ENCODE peak calls at places on chromosomes 12 and 14, in six cellular contexts. One of them, this sample, is unnamed.

GRCh38 chr14:56660677-56661389 is 81.2 kb downstream of the TMEM260 start:
- DNase-seq in AG04449: no peak
- DNase-seq in IMR-90: no peak
- DNase-seq in fibroblast of lung: no peak
- DNase-seq in OCI-LY7: no peak
- DNase-seq in colonic mucosa: no peak
- DNase-seq in this sample: no peak

GRCh38 chr12:27488479-27488878 is 35.5 kb upstream of the PPFIBP1 start:
- DNase-seq in AG04449: no peak
- DNase-seq in IMR-90: no peak
- DNase-seq in fibroblast of lung: no peak
- DNase-seq in OCI-LY7: no peak
- DNase-seq in colonic mucosa: no peak
- DNase-seq in this sample: peak

GRCh38 chr12:116164976-116165425 is 112.5 kb downstream of the MED13L start:
- DNase-seq in AG04449: no peak
- DNase-seq in IMR-90: peak
- DNase-seq in fibroblast of lung: peak
- DNase-seq in OCI-LY7: no peak
- DNase-seq in colonic mucosa: no peak
- DNase-seq in this sample: peak

GRCh38 chr14:72723741-72724530 is 170.0 kb downstream of the DPF3 start:
- DNase-seq in AG04449: no peak
- DNase-seq in IMR-90: peak
- DNase-seq in fibroblast of lung: no peak
- DNase-seq in OCI-LY7: no peak
- DNase-seq in colonic mucosa: no peak
- DNase-seq in this sample: peak

GRCh38 chr12:67625004-67625403 is 23.5 kb upstream of the DYRK2 start:
- DNase-seq in AG04449: no peak
- DNase-seq in IMR-90: no peak
- DNase-seq in fibroblast of lung: peak
- DNase-seq in OCI-LY7: no peak
- DNase-seq in colonic mucosa: no peak
- DNase-seq in this sample: peak

GRCh38 chr12:107612508-107612907 is 73.1 kb upstream of the PWP1 start:
- DNase-seq in AG04449: no peak
- DNase-seq in IMR-90: peak
- DNase-seq in fibroblast of lung: peak
- DNase-seq in OCI-LY7: no peak
- DNase-seq in colonic mucosa: no peak
- DNase-seq in this sample: peak

GRCh38 chr12:115752913-115753726 is 524.4 kb downstream of the MED13L start:
- DNase-seq in AG04449: peak
- DNase-seq in IMR-90: peak
- DNase-seq in fibroblast of lung: peak
- DNase-seq in OCI-LY7: peak
- DNase-seq in colonic mucosa: peak
- DNase-seq in this sample: peak

GRCh38 chr14:100536721-100537700 is 50.2 kb downstream of the BEGAIN start:
- DNase-seq in AG04449: no peak
- DNase-seq in IMR-90: no peak
- DNase-seq in fibroblast of lung: no peak
- DNase-seq in OCI-LY7: no peak
- DNase-seq in colonic mucosa: peak
- DNase-seq in this sample: no peak

GRCh38 chr14:70622111-70622712 is 19.5 kb upstream of the TTC9 start:
- DNase-seq in AG04449: no peak
- DNase-seq in IMR-90: peak
- DNase-seq in fibroblast of lung: peak
- DNase-seq in OCI-LY7: peak
- DNase-seq in colonic mucosa: peak
- DNase-seq in this sample: peak

GRCh38 chr12:6795088-6795487 is 5.8 kb downstream of the CD4 start:
- DNase-seq in AG04449: no peak
- DNase-seq in IMR-90: no peak
- DNase-seq in fibroblast of lung: no peak
- DNase-seq in OCI-LY7: no peak
- DNase-seq in colonic mucosa: no peak
- DNase-seq in this sample: no peak

GRCh38 chr14:106209745-106210144 is 683.4 kb downstream of the TMEM121 start:
- DNase-seq in AG04449: no peak
- DNase-seq in IMR-90: no peak
- DNase-seq in fibroblast of lung: no peak
- DNase-seq in OCI-LY7: no peak
- DNase-seq in colonic mucosa: no peak
- DNase-seq in this sample: no peak

GRCh38 chr12:6961278-6961694 is 9.2 kb downstream of the PHB2 start:
- DNase-seq in AG04449: no peak
- DNase-seq in IMR-90: no peak
- DNase-seq in fibroblast of lung: peak
- DNase-seq in OCI-LY7: no peak
- DNase-seq in colonic mucosa: peak
- DNase-seq in this sample: no peak

GRCh38 chr14:96662116-96662901 is 134.9 kb upstream of the VRK1 start:
- DNase-seq in AG04449: no peak
- DNase-seq in IMR-90: no peak
- DNase-seq in fibroblast of lung: peak
- DNase-seq in OCI-LY7: no peak
- DNase-seq in colonic mucosa: no peak
- DNase-seq in this sample: no peak

GRCh38 chr14:75578099-75578785 is at the start of gene FLVCR2:
- DNase-seq in AG04449: no peak
- DNase-seq in IMR-90: peak
- DNase-seq in fibroblast of lung: peak
- DNase-seq in OCI-LY7: no peak
- DNase-seq in colonic mucosa: peak
- DNase-seq in this sample: peak

GRCh38 chr12:83865431-83865830 is 1047.2 kb downstream of the SLC6A15 start:
- DNase-seq in AG04449: no peak
- DNase-seq in IMR-90: no peak
- DNase-seq in fibroblast of lung: peak
- DNase-seq in OCI-LY7: no peak
- DNase-seq in colonic mucosa: no peak
- DNase-seq in this sample: peak

GRCh38 chr12:81021131-81021530 is 56.7 kb upstream of the ACSS3 start:
- DNase-seq in AG04449: no peak
- DNase-seq in IMR-90: no peak
- DNase-seq in fibroblast of lung: no peak
- DNase-seq in OCI-LY7: no peak
- DNase-seq in colonic mucosa: no peak
- DNase-seq in this sample: no peak

GRCh38 chr14:65211341-65211987 is 109.1 kb upstream of the MAX start:
- DNase-seq in AG04449: no peak
- DNase-seq in IMR-90: peak
- DNase-seq in fibroblast of lung: peak
- DNase-seq in OCI-LY7: no peak
- DNase-seq in colonic mucosa: no peak
- DNase-seq in this sample: peak

GRCh38 chr14:38546932-38547551 is 291.1 kb upstream of the CLEC14A start:
- DNase-seq in AG04449: no peak
- DNase-seq in IMR-90: no peak
- DNase-seq in fibroblast of lung: no peak
- DNase-seq in OCI-LY7: no peak
- DNase-seq in colonic mucosa: no peak
- DNase-seq in this sample: no peak

GRCh38 chr12:104281636-104282035 is 21.9 kb upstream of the EID3 start:
- DNase-seq in AG04449: no peak
- DNase-seq in IMR-90: no peak
- DNase-seq in fibroblast of lung: peak
- DNase-seq in OCI-LY7: no peak
- DNase-seq in colonic mucosa: no peak
- DNase-seq in this sample: no peak

GRCh38 chr12:11727133-11727664 is 77.7 kb downstream of the ETV6 start:
- DNase-seq in AG04449: no peak
- DNase-seq in IMR-90: no peak
- DNase-seq in fibroblast of lung: no peak
- DNase-seq in OCI-LY7: peak
- DNase-seq in colonic mucosa: no peak
- DNase-seq in this sample: no peak

GRCh38 chr12:6424848-6425247 is 19.9 kb upstream of the CD27 start:
- DNase-seq in AG04449: no peak
- DNase-seq in IMR-90: no peak
- DNase-seq in fibroblast of lung: no peak
- DNase-seq in OCI-LY7: no peak
- DNase-seq in colonic mucosa: no peak
- DNase-seq in this sample: no peak

GRCh38 chr12:47982770-47983169 is 19.4 kb downstream of the TMEM106C start:
- DNase-seq in AG04449: no peak
- DNase-seq in IMR-90: no peak
- DNase-seq in fibroblast of lung: no peak
- DNase-seq in OCI-LY7: no peak
- DNase-seq in colonic mucosa: no peak
- DNase-seq in this sample: no peak

GRCh38 chr14:81406863-81407262 is 6.7 kb upstream of the STON2 start:
- DNase-seq in AG04449: no peak
- DNase-seq in IMR-90: peak
- DNase-seq in fibroblast of lung: peak
- DNase-seq in OCI-LY7: no peak
- DNase-seq in colonic mucosa: no peak
- DNase-seq in this sample: peak

GRCh38 chr12:49987620-49988303 is 15.0 kb downstream of the AQP6 start:
- DNase-seq in AG04449: no peak
- DNase-seq in IMR-90: no peak
- DNase-seq in fibroblast of lung: no peak
- DNase-seq in OCI-LY7: no peak
- DNase-seq in colonic mucosa: no peak
- DNase-seq in this sample: peak

GRCh38 chr14:39232554-39233415 is 930 bp upstream of the MIA2 start:
- DNase-seq in AG04449: peak
- DNase-seq in IMR-90: peak
- DNase-seq in fibroblast of lung: peak
- DNase-seq in OCI-LY7: no peak
- DNase-seq in colonic mucosa: no peak
- DNase-seq in this sample: peak

GRCh38 chr12:90023207-90023870 is 314.7 kb upstream of the ATP2B1 start:
- DNase-seq in AG04449: no peak
- DNase-seq in IMR-90: no peak
- DNase-seq in fibroblast of lung: no peak
- DNase-seq in OCI-LY7: no peak
- DNase-seq in colonic mucosa: no peak
- DNase-seq in this sample: no peak

DNA sequence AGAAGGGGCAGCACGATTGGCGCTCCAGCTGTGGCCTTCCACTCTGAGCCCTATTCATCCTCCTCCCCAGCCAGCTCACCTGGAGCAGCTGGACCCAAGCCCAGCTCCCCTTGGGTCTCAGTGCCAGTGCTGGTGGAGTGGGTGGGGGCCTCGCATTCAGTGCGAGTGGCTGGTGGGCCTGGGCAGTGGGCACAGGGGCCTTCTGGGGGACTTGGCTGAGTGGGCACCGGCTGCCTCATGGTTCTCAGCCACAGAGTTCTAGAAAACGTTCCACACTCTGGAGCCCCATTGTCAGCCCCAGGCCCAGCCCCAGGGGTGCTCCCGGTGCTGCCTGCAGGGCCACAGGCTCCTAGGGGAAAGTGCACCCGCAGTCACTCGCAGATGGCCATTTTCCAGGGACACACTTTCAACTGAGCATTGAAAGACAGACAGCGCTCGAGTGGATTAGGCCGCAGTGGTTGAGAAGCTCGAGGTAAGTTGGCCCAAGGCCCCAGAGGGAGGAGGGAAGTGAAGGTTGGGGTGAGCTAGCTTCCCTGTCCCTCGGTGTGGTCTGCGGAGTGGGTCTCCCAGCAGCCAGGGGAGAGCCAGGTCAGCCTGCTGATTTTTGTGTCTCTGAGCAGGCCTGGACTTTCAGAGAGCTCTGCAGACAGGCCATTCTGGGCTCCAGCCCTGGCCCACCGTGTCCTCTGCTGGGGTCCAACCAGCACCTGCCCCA is 3.8 kb downstream of the CLBA1 start:
- DNase-seq in AG04449: no peak
- DNase-seq in IMR-90: no peak
- DNase-seq in fibroblast of lung: no peak
- DNase-seq in OCI-LY7: no peak
- DNase-seq in colonic mucosa: no peak
- DNase-seq in this sample: no peak
- H3K4me3 ChIP-seq in AG04449: no peak
- H3K4me3 ChIP-seq in IMR-90: no peak
- H3K4me3 ChIP-seq in fibroblast of lung: no peak
- H3K4me3 ChIP-seq in OCI-LY7: no peak
- H3K4me3 ChIP-seq in colonic mucosa: no peak
- H3K4me3 ChIP-seq in this sample: no peak

DNA sequence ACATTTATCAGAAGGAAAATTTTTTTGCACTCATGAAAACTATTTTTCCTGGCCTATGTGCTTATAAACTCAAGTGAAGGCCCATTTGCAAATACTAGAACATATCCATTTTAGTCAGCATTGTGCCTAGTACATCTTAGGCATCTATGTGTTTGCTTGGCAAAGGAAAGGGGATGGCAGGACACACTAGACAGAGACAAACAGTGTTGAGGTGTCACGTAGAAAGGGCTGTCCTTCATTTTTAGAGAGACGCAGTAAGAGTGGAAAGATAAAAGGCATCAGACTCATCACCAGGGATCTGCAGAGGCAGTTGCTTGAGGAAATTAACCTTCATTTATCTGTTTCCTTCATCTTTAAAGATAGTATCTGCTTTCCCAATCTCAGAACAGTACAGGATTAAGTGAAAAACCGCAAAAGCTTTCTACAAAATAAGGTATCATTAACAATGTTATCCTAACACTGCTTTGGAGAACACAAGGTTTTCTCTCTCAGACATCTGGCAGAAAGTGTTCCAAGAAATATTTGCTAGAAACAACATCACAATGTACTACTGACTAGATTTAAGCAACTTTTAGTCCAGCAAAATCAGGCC is 2.1 kb downstream of the YBX3 start:
- DNase-seq in AG04449: no peak
- DNase-seq in IMR-90: no peak
- DNase-seq in fibroblast of lung: no peak
- DNase-seq in OCI-LY7: no peak
- DNase-seq in colonic mucosa: no peak
- DNase-seq in this sample: no peak
- H3K4me3 ChIP-seq in AG04449: peak
- H3K4me3 ChIP-seq in IMR-90: peak
- H3K4me3 ChIP-seq in fibroblast of lung: peak
- H3K4me3 ChIP-seq in OCI-LY7: peak
- H3K4me3 ChIP-seq in colonic mucosa: peak
- H3K4me3 ChIP-seq in this sample: peak

DNA sequence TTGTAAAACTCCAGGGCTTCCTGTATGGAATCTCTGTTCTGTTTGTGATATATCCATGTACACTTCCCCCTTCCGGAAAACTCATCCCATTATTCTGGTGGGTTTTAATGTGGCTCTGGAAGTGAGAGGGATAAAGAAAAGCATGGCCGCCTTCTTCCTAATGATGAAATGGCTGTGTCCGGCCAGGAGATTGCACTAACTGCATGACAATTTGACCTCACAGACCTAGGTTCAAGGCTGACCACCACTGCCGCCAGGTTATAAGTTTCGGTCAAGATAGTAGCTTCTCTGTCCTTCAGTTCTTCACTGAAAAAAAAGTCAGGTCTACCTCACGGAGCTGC is 41.0 kb upstream of the NPAS3 start:
- DNase-seq in AG04449: no peak
- DNase-seq in IMR-90: no peak
- DNase-seq in fibroblast of lung: no peak
- DNase-seq in OCI-LY7: no peak
- DNase-seq in colonic mucosa: no peak
- DNase-seq in this sample: no peak
- H3K4me3 ChIP-seq in AG04449: no peak
- H3K4me3 ChIP-seq in IMR-90: peak
- H3K4me3 ChIP-seq in fibroblast of lung: peak
- H3K4me3 ChIP-seq in OCI-LY7: no peak
- H3K4me3 ChIP-seq in colonic mucosa: peak
- H3K4me3 ChIP-seq in this sample: peak

GRCh38 chr14:99245541-99246511 is 26.2 kb downstream of the BCL11B start:
- DNase-seq in AG04449: no peak
- DNase-seq in IMR-90: no peak
- DNase-seq in fibroblast of lung: no peak
- DNase-seq in OCI-LY7: no peak
- DNase-seq in colonic mucosa: no peak
- DNase-seq in this sample: no peak
- H3K4me3 ChIP-seq in AG04449: no peak
- H3K4me3 ChIP-seq in IMR-90: no peak
- H3K4me3 ChIP-seq in fibroblast of lung: no peak
- H3K4me3 ChIP-seq in OCI-LY7: no peak
- H3K4me3 ChIP-seq in colonic mucosa: peak
- H3K4me3 ChIP-seq in this sample: no peak